ENCODE peak calls at places on chromosomes 13 and 19, in five cellular contexts. E is WTC11, T is HFFc6, A is GM13976, B is PC-9. U is an unnamed sample.

GRCh38 chr13:44238011-44238421 is 135.6 kb upstream of the SERP2 start:
- DNase-seq in T (no peak), B (no peak), A (no peak), E (no peak), U (no peak)

GRCh38 chr19:1882089-1882785 is 3.1 kb downstream of the ABHD17A start:
- DNase-seq in T (no peak), A (no peak), B (no peak), E (no peak), U (no peak)

GRCh38 chr19:1315470-1316166 is 29.9 kb downstream of the EFNA2 start:
- DNase-seq in E (peak), A (peak), B (no peak), T (no peak), U (peak)

GRCh38 chr19:2150794-2151338 is 500 bp downstream of the AP3D1 start:
- DNase-seq in A (peak), E (no peak), B (no peak), T (no peak), U (peak)

GRCh38 chr19:2546128-2547032 is 70.5 kb downstream of the GADD45B start:
- DNase-seq in B (no peak), E (peak), T (no peak), A (no peak), U (peak)

GRCh38 chr19:36707134-36707533 is 19.7 kb downstream of the ZNF567 start:
- DNase-seq in E (no peak), B (no peak), A (no peak), T (no peak), U (no peak)

GRCh38 chr19:9032136-9032626 is 22.0 kb upstream of the MUC16 start:
- DNase-seq in B (peak), A (no peak), E (no peak), T (no peak), U (no peak)

GRCh38 chr19:58170860-58171259 is 12.0 kb upstream of the ZNF274 start:
- DNase-seq in A (no peak), E (no peak), B (peak), T (peak), U (no peak)

GRCh38 chr13:110322126-110322827 is 15.2 kb downstream of the COL4A2 start:
- DNase-seq in B (no peak), A (no peak), T (no peak), E (no peak), U (no peak)

GRCh38 chr19:958967-959685 is 25.0 kb upstream of the WDR18 start:
- DNase-seq in B (no peak), T (peak), A (no peak), E (no peak), U (no peak)

GRCh38 chr13:78881054-78881453 is 222.1 kb upstream of the OBI1 start:
- DNase-seq in B (no peak), A (no peak), E (no peak), T (no peak), U (no peak)

GRCh38 chr13:24473646-24474045 is 38.9 kb downstream of the PARP4 start:
- DNase-seq in B (no peak), A (no peak), E (no peak), T (no peak), U (no peak)

GRCh38 chr13:49521216-49521615 is 25.5 kb downstream of the PHF11 start:
- DNase-seq in T (no peak), E (no peak), B (no peak), A (no peak), U (no peak)

GRCh38 chr13:49512578-49512977 is 16.8 kb downstream of the PHF11 start:
- DNase-seq in T (no peak), E (no peak), A (no peak), B (no peak), U (no peak)

GRCh38 chr13:49516467-49516866 is 20.7 kb downstream of the PHF11 start:
- DNase-seq in T (no peak), E (no peak), B (no peak), A (no peak), U (no peak)

DNA sequence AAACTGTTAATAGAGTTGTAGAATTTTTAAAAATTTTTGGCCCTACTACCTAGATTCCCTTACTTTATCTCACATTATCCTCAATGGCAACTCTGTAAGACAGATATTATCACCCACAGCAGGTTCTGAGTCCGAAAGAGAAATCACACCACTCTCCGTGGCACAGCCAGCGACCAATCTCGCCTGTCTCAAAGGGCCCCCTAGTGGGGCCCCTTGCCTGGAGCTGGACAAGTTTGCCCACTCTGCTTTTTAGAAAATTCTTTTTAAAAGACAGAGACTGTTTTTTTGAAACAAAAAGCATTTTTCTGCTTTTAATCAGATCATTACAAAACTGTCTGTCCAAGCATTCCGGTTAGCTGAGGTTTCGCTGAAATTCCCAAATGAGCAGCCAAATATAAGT is 21.7 kb downstream of the PHF11 start:
- DNase-seq in B (no peak), E (peak), A (no peak), T (peak), U (no peak)
- TF ChIP-seq CTCF in B (no peak), E (no peak), A (no peak), T (peak), U (no peak)

DNA sequence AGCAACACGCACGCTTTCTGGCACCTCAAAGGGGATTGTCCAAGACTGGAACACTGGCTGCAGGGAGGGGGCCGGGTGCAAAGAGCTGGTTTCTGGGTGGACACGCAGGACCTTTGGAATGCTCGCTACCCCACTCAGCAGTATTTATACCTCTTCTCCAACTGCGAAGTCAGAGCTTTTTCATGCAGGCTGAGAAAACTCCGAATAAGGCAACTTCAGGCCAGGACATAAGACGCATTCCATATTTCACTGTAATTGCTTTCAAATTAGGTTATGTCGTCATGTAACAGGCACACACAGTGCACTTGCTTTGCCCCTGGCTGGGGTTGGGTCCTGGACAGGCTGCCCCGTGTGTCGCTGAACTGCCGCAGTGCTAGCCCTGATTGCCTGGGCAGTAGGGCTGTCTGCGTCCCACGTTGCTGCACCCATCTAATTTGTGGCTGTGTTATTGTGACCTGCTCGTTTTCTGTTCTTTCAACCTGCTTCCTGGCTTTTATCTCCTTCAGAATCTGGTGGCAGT is 44.5 kb downstream of the ACTN4 start:
- DNase-seq in A (no peak), E (no peak), B (peak), T (peak), U (no peak)
- TF ChIP-seq CTCF in A (no peak), E (no peak), B (no peak), T (no peak), U (no peak)

DNA sequence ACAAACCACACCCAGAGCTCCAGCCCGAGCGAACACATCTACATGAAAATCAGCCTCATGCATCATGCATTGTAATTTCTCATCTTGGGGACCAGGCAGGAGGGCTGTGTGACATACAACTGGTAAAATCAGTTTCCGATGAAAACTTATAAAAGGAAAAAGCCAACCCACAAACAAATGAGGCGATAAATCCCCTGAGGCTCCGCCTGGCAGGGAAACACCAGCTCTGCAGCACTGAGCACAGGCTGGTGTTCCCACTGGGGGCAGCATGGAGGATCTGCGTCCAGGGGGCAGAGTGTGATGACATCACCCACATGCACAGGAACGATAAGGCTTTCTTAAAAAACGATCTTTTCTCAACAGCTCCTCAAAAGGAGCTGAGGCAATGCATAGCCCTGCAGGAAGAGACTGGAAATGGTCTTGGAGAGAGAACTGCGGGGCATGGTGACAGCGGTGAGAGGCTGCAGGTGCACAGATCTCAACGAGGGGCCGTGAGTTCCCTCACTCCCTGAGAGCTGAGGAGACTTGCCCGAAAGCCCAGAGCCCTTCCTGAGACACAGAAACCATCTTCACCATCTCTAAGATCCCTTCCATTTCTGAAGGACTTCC is 24.6 kb downstream of the SH3GL1 start:
- DNase-seq in B (peak), T (peak), E (peak), A (peak), U (peak)
- TF ChIP-seq CTCF in B (no peak), T (peak), E (no peak), A (peak), U (peak)

GRCh38 chr13:39415403-39415802 is 187.6 kb downstream of the LHFPL6 start:
- DNase-seq in E (peak), B (no peak), T (peak), A (no peak), U (peak)
- TF ChIP-seq CTCF in E (peak), B (peak), T (peak), A (no peak), U (peak)

GRCh38 chr19:5355693-5356092 is 15.1 kb upstream of the PTPRS start:
- DNase-seq in E (no peak), T (no peak), B (no peak), A (no peak), U (no peak)

GRCh38 chr19:5356428-5356827 is 15.8 kb upstream of the PTPRS start:
- DNase-seq in A (no peak), E (no peak), T (no peak), B (no peak), U (no peak)

GRCh38 chr19:5355076-5355475 is 14.5 kb upstream of the PTPRS start:
- DNase-seq in B (no peak), E (no peak), A (no peak), T (no peak), U (no peak)

GRCh38 chr19:5352229-5352763 is 11.7 kb upstream of the PTPRS start:
- DNase-seq in A (no peak), T (peak), E (no peak), B (peak), U (no peak)

DNA sequence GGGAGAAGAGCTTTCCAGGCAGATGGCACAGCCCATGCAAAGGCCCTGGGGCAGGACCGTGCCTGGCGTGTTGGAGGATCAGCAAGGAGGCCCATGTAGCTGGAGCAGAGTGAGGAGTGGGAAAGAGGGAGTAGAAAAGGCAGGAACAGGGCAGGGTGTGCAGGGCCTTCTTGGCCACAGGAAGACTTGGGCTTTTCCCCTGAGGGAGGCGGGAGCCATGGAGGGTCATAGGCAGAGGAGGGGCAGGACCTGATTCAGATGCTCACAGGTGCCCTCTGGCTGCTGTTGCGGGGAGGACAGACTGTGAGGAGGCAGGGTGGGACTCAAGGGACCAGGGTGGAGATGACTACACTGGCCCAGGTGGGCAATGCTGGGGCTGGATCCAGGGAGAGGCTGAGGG is 13.8 kb upstream of the PTPRS start:
- DNase-seq in T (no peak), B (no peak), A (peak), E (peak), U (peak)
- TF ChIP-seq CTCF in T (peak), B (peak), A (no peak), E (peak), U (peak)

DNA sequence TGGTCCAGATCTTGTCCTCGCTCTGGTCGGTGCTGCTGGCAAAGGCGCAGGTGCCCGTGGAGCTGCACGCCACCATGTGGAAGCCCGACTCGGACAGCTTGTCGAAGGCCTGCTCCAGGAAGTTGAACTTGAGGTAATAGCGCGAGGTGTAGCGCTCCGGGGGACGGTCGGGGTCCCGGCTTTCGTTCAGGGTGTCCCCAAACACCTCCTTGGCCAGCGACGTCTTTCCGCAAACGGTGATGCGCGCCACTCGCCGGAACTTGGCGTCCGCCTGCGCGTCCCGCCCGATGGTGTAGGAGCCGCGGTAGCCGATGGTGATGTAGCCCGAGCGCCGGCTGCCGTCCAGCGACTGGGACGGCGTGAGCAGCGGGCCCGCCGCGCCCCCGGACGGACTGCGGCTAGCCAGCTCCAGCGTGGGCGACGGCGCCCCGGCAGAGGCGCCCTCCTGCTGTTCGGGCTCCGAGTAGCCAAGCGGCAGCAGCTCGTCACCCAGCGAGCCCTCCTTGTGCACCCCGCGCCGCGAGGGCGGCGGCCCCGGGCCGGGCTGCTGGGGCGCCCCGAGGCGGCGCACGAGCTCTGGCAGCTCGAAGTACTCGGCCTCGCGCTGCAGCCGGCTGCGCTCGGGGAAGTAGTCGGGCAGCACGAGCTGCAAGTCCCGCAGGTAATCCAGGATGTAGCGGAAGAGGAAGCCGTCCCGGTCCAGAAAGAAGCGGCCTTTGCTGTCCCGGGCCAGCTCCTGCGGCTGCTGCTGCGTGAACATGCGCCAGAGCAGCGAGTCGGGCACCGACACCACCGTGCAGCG is 801 bp downstream of the KCTD12 start:
- DNase-seq in A (peak), T (peak), B (no peak), E (peak), U (peak)
- TF ChIP-seq CTCF in A (peak), T (peak), B (no peak), E (no peak), U (peak)

GRCh38 chr13:64158910-64159309 is 2743.3 kb upstream of the PCDH20 start:
- DNase-seq in E (no peak), A (no peak), B (no peak), T (peak), U (no peak)

DNA sequence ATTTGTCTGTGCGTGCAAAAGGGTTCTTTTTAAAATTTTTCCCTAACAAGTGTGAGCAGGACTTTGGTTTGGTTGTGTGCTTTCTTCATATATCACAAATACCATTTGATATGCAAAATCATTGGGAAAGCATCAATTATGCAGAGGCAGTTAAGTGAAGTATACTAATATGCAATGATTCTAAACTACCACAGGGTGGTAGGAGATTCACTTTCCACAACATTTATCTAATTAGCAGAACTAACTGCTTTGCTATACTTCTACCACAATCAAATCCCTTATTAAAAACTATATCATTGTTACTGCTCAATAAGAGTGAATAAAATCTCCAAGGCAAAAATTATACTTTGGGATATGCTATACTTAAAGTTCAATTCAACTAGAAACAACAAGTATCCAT is 2738.9 kb upstream of the PCDH20 start:
- DNase-seq in A (no peak), B (no peak), E (no peak), T (peak), U (no peak)
- TF ChIP-seq CTCF in A (no peak), B (peak), E (no peak), T (peak), U (no peak)

GRCh38 chr13:92963029-92963428 is 263.6 kb upstream of the GPC6 start:
- DNase-seq in T (no peak), B (no peak), E (no peak), A (no peak), U (no peak)

GRCh38 chr13:92954746-92955145 is 271.9 kb upstream of the GPC6 start:
- DNase-seq in T (no peak), E (no peak), A (no peak), B (no peak), U (no peak)

DNA sequence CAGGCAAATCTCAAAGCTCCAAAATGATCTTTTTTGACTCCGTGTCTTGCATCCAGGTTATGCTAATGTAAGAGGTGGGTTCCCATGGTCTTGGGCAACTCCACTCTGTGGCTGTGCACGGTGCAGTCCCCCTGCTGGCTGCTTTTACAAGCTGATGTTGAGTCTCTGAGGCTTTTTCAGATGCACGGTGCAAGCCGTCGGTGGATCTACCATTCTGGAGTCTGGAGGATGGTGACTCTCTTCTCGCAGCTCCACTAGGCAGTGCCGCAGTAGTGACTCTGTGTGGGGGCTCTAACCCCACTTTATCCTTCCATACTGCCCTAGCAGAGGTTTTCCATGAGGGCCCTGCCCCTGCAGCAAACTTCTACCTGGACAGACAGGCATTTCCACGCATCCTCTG is 266.8 kb upstream of the GPC6 start:
- DNase-seq in A (no peak), E (no peak), T (no peak), B (no peak), U (no peak)
- TF ChIP-seq CTCF in A (no peak), E (no peak), T (no peak), B (no peak), U (peak)

GRCh38 chr13:26710166-26710565 is 50.4 kb downstream of the GPR12 start:
- DNase-seq in A (no peak), B (no peak), E (no peak), T (no peak), U (no peak)

GRCh38 chr13:26707122-26708006 is 53.2 kb downstream of the GPR12 start:
- DNase-seq in E (peak), T (peak), A (peak), B (no peak), U (peak)

GRCh38 chr13:26706381-26706780 is 54.2 kb downstream of the GPR12 start:
- DNase-seq in B (no peak), T (no peak), A (no peak), E (no peak), U (no peak)

GRCh38 chr13:26709461-26709860 is 51.1 kb downstream of the GPR12 start:
- DNase-seq in B (no peak), E (no peak), T (no peak), A (no peak), U (no peak)

GRCh38 chr13:26708007-26708297 is 52.6 kb downstream of the GPR12 start:
- DNase-seq in A (no peak), T (no peak), E (no peak), B (no peak), U (no peak)
- TF ChIP-seq CTCF in A (no peak), T (peak), E (no peak), B (peak), U (no peak)